ENCODE peak calls at places on chromosome 19, in five cellular contexts. J is GM06990; P is CD8-positive, alpha-beta T cell; S is choroid plexus epithelial cell; W is adrenal gland. O is an unnamed sample.

GRCh38 chr19:32404939-32405430 is 585 bp upstream of the DPY19L3 start:
- DNase-seq in J (no peak), P (no peak), S (peak), W (peak), O (no peak)

GRCh38 chr19:58088521-58089052 is 9.4 kb downstream of the ZSCAN18 start:
- DNase-seq in J (no peak), P (no peak), S (no peak), W (no peak), O (no peak)

GRCh38 chr19:11797491-11797890 is 832 bp upstream of the ZNF491 start:
- DNase-seq in J (peak), P (peak), S (peak), W (peak), O (peak)

GRCh38 chr19:47378246-47378645 is 29.1 kb downstream of the DHX34 start:
- DNase-seq in J (no peak), P (no peak), S (no peak), W (no peak), O (no peak)

GRCh38 chr19:10538204-10538603 is 5.5 kb upstream of the ATG4D start:
- DNase-seq in J (no peak), P (no peak), S (no peak), W (no peak), O (no peak)

GRCh38 chr19:55158848-55159793 is 1.6 kb upstream of the TNNI3 start:
- DNase-seq in J (no peak), P (no peak), S (peak), W (no peak), O (no peak)

GRCh38 chr19:43526884-43527859 is at the start of gene ETHE1:
- DNase-seq in J (peak), P (no peak), S (peak), W (peak), O (peak)

GRCh38 chr19:6852001-6852400 is 35.4 kb upstream of the ADGRE1 start:
- DNase-seq in J (no peak), P (no peak), S (no peak), W (no peak), O (no peak)

GRCh38 chr19:36060430-36060829 is 5.7 kb downstream of the WDR62 start:
- DNase-seq in J (no peak), P (no peak), S (peak), W (peak), O (peak)

GRCh38 chr19:47156861-47157454 is 26.3 kb downstream of the SAE1 start:
- DNase-seq in J (peak), P (no peak), S (peak), W (no peak), O (peak)

GRCh38 chr19:21221653-21222052 is 79.8 kb downstream of the ZNF431 start:
- DNase-seq in J (no peak), P (no peak), S (peak), W (no peak), O (no peak)

GRCh38 chr19:33705860-33706259 is 84.1 kb downstream of the CHST8 start:
- DNase-seq in J (no peak), P (no peak), S (no peak), W (no peak), O (no peak)

GRCh38 chr19:19171821-19172532 is 1.9 kb upstream of the MEF2B start:
- DNase-seq in J (peak), P (no peak), S (peak), W (no peak), O (peak)

GRCh38 chr19:19204181-19204580 is 967 bp upstream of the NR2C2AP start:
- DNase-seq in J (no peak), P (no peak), S (no peak), W (no peak), O (no peak)

GRCh38 chr19:1945899-1946298 is 4.9 kb downstream of the CSNK1G2 start:
- DNase-seq in J (peak), P (no peak), S (peak), W (peak), O (no peak)

GRCh38 chr19:27780367-27781065 is 1432.4 kb downstream of the UQCRFS1 start:
- DNase-seq in J (no peak), P (no peak), S (no peak), W (no peak), O (no peak)

GRCh38 chr19:47247308-47247990 is 8.9 kb upstream of the CCDC9 start:
- DNase-seq in J (peak), P (peak), S (peak), W (peak), O (peak)

GRCh38 chr19:2120821-2121220 is 24.1 kb downstream of the IZUMO4 start:
- DNase-seq in J (no peak), P (no peak), S (no peak), W (no peak), O (no peak)

GRCh38 chr19:57355916-57356315 is 4.8 kb downstream of the ZNF304 start:
- DNase-seq in J (no peak), P (no peak), S (no peak), W (no peak), O (no peak)

GRCh38 chr19:31506102-31506501 is 156.9 kb upstream of the TSHZ3 start:
- DNase-seq in J (no peak), P (no peak), S (no peak), W (no peak), O (no peak)

GRCh38 chr19:6813659-6814058 is 41.2 kb downstream of the VAV1 start:
- DNase-seq in J (no peak), P (no peak), S (no peak), W (no peak), O (no peak)

GRCh38 chr19:52492991-52493470 is 34.4 kb upstream of the ZNF808 start:
- DNase-seq in J (no peak), P (no peak), S (no peak), W (no peak), O (no peak)

GRCh38 chr19:5501907-5502306 is 46.7 kb downstream of the ZNRF4 start:
- DNase-seq in J (no peak), P (no peak), S (no peak), W (no peak), O (no peak)

GRCh38 chr19:5503598-5503997 is 48.4 kb downstream of the ZNRF4 start:
- DNase-seq in J (no peak), P (no peak), S (peak), W (no peak), O (no peak)

GRCh38 chr19:5507056-5507624 is 51.9 kb downstream of the ZNRF4 start:
- DNase-seq in J (no peak), P (no peak), S (no peak), W (no peak), O (no peak)

GRCh38 chr19:5498817-5499535 is 43.8 kb downstream of the ZNRF4 start:
- DNase-seq in J (no peak), P (no peak), S (no peak), W (no peak), O (no peak)

GRCh38 chr19:5504115-5504514 is 48.9 kb downstream of the ZNRF4 start:
- DNase-seq in J (no peak), P (no peak), S (no peak), W (no peak), O (no peak)
- TF ChIP-seq CTCF in J (no peak), P (no peak), S (peak), W (no peak), O (peak)

DNA sequence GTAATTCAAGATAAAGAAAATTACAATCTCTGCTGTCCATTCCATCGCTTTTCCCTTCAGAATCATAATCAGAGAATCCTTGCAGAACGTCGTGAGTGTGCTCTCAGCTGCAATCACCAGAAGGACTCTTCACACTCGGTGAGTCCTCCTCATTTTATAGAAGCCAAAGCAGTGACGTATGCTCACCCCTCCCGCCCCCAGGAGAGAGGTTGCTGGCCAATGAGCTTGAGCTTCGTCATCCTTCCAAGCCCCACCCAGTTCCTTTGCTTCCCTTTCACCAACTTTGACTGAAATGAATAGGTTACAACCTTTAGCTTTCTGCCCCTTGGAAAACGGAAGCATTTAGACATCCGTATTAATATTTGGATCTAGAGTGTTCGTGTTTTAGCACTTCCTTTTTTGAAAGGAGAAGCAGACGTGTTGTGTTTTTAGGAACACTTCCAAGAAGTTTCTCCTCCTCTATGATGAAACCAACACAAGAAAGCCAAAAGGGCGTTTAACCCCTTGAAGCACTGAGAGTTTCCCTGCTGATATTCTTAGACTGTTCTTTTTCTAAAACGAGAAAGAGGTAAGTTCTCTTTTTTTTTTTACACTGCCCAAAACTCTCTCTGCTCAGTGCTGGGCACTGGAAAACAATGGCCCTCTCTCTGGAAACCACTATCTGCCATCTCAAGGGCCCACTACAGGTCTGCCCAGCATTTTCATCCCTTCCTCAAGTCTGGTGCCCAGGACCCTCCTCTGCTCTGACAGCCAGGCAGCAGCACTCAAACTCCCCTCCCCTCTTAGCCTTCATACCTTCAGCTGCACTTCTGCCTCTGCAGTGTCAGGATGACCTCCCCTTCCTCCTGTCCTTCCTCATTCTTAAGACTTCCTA is 44.3 kb upstream of the CEACAM21 start:
- DNase-seq in J (peak), P (peak), S (peak), W (peak), O (peak)
- H3K4me3 ChIP-seq in J (peak), P (peak), S (no peak), W (no peak), O (no peak)

DNA sequence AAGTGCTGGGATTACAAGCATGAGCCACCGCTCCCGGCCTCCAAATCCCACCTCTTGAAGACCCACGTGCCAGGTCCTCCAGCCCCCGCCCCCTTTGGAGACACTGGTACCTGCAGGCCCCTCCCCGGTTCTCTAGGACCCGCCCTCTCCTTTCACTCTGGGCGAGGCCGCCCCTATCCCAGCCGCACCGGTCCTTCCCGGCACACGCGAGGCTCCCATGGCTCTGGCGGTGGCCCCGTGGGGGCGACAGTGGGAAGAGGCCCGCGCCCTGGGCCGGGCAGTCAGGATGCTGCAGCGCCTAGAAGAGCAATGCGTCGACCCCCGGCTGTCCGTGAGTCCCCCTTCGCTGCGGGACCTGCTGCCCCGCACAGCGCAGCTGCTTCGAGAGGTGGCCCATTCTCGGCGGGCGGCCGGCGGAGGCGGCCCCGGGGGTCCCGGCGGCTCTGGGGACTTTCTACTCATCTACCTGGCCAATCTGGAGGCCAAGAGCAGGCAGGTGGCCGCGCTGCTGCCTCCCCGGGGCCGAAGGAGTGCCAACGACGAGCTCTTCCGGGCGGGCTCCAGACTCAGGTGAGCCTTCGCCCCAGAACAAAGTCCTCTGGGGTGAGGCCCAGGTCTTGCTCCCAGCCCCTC is at the start of gene CBLC:
- DNase-seq in J (no peak), P (no peak), S (no peak), W (no peak), O (no peak)
- TF ChIP-seq CTCF in J (no peak), P (no peak), S (no peak), W (no peak), O (peak)

GRCh38 chr19:50357178-50358100 is 8.0 kb downstream of the NAPSA start:
- DNase-seq in J (peak), P (peak), S (peak), W (peak), O (peak)
- H3K4me3 ChIP-seq in J (peak), P (peak), S (peak), W (no peak), O (peak)

DNA sequence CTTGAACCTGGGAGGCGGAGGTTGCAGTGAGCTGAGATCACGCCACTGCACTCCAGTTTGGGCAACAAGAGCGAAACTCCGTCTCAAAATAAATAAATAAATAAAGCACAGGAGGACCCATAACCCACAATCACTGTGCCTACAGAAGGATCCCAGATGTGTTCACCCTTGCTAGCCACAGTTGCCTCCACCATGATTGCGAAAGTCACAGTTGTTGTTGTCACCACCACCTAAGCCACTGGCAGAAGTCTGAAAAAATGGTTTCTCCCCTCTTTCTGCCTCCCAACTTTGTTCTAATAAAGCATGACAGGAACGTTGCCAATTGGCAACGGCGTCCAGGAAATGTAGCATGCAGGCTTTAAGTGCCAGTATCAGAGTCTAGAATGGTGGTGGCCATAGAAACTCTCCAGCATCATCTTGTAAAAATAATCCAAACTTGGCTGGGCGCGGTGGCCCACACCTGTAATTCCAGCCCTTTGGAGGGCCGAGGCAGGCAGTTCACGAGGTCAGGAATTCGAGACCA is 2.2 kb upstream of the EPS15L1 start:
- DNase-seq in J (no peak), P (no peak), S (no peak), W (no peak), O (no peak)
- TF ChIP-seq CTCF in J (no peak), P (no peak), S (no peak), W (no peak), O (no peak)

GRCh38 chr19:3698386-3698950 is 1.8 kb downstream of the PIP5K1C start:
- DNase-seq in J (no peak), P (no peak), S (peak), W (no peak), O (no peak)
- H3K4me3 ChIP-seq in J (peak), P (no peak), S (peak), W (no peak), O (no peak)

DNA sequence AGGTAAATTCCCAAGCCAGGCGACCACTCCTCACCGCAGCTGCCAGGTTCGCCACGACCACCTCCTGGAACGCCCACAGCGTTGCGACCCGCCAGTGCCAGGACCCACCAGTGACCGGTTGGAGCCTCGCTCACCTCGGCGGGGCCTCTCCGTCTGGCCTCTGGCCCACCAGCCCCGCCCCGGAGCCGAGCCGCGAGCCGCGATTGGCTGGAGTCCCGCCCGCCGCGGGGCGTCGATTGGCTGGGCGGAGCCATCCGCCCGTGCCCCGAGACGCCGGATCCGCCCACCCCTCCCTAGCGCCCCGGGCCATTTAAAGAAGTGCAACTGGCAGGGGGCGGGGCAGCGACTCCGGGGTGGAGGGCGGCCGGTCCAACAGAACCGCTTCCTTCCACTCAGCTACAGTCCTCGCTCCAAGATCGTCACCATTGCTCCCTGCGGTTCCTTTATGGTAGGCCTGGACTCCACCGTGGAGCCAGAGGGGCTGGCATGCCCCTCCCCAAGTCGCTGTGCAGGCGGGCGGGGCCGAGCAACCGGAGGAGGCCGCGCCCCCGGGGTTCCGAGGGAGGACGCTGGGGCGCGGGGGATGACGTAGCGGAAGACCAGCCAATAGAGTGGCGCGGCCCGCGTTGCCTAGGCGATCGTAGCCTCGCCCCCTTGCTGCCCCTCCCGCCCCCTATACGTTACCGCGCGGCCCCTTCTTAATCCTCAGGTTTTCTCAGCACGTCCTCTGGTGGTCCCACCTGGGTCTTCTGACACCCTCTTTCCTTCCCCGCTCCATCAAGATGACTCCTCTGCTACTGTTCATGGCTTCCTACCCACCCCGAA is at the start of gene SERTAD3:
- DNase-seq in J (peak), P (peak), S (peak), W (peak), O (peak)
- TF ChIP-seq CTCF in J (peak), P (no peak), S (peak), W (no peak), O (peak)

O was measured in astrocyte of the spinal cord.